ENCODE peak calls at places on chromosomes 2 and 18, in eight cellular contexts. One of them, this sample, is unnamed.

GRCh38 chr2:85811173-85811849 is 57.5 kb downstream of the ATOH8 start:
- DNase-seq in dermis microvascular lymphatic vessel endothelial cell: no peak
- DNase-seq in central memory CD4-positive, alpha-beta T cell: no peak
- DNase-seq in mesenteric fat pad: no peak
- DNase-seq in NCI-H1436: no peak
- DNase-seq in nucleus accumbens: no peak
- DNase-seq in GOT3: no peak
- DNase-seq in NT2/D1: no peak
- DNase-seq in this sample: no peak

GRCh38 chr2:173075056-173075780 is 428 bp upstream of the MAP3K20 start:
- DNase-seq in NT2/D1: no peak
- DNase-seq in NCI-H1436: no peak
- DNase-seq in central memory CD4-positive, alpha-beta T cell: no peak
- DNase-seq in GOT3: no peak
- DNase-seq in nucleus accumbens: no peak
- DNase-seq in dermis microvascular lymphatic vessel endothelial cell: no peak
- DNase-seq in mesenteric fat pad: no peak
- DNase-seq in this sample: no peak

GRCh38 chr2:237209885-237210284 is 124.2 kb downstream of the COPS8 start:
- DNase-seq in GOT3: no peak
- DNase-seq in central memory CD4-positive, alpha-beta T cell: no peak
- DNase-seq in NT2/D1: no peak
- DNase-seq in dermis microvascular lymphatic vessel endothelial cell: no peak
- DNase-seq in mesenteric fat pad: no peak
- DNase-seq in nucleus accumbens: no peak
- DNase-seq in NCI-H1436: no peak
- DNase-seq in this sample: no peak

GRCh38 chr2:232541961-232542714 is 2.6 kb downstream of the CHRNG start:
- DNase-seq in GOT3: no peak
- DNase-seq in nucleus accumbens: no peak
- DNase-seq in NT2/D1: no peak
- DNase-seq in dermis microvascular lymphatic vessel endothelial cell: no peak
- DNase-seq in mesenteric fat pad: peak
- DNase-seq in NCI-H1436: no peak
- DNase-seq in central memory CD4-positive, alpha-beta T cell: no peak
- DNase-seq in this sample: no peak

GRCh38 chr2:49978341-49978740 is 824.0 kb upstream of the FSHR start:
- DNase-seq in dermis microvascular lymphatic vessel endothelial cell: no peak
- DNase-seq in mesenteric fat pad: no peak
- DNase-seq in nucleus accumbens: no peak
- DNase-seq in central memory CD4-positive, alpha-beta T cell: no peak
- DNase-seq in GOT3: no peak
- DNase-seq in NT2/D1: no peak
- DNase-seq in NCI-H1436: no peak
- DNase-seq in this sample: no peak

GRCh38 chr2:238864207-238865014 is 16.5 kb downstream of the TWIST2 start:
- DNase-seq in central memory CD4-positive, alpha-beta T cell: no peak
- DNase-seq in nucleus accumbens: no peak
- DNase-seq in NCI-H1436: no peak
- DNase-seq in dermis microvascular lymphatic vessel endothelial cell: peak
- DNase-seq in NT2/D1: peak
- DNase-seq in GOT3: peak
- DNase-seq in mesenteric fat pad: peak
- DNase-seq in this sample: no peak

GRCh38 chr2:55150834-55151233 is 81.3 kb downstream of the CLHC1 start:
- DNase-seq in mesenteric fat pad: no peak
- DNase-seq in nucleus accumbens: no peak
- DNase-seq in GOT3: no peak
- DNase-seq in NCI-H1436: no peak
- DNase-seq in dermis microvascular lymphatic vessel endothelial cell: no peak
- DNase-seq in central memory CD4-positive, alpha-beta T cell: no peak
- DNase-seq in NT2/D1: no peak
- DNase-seq in this sample: no peak

GRCh38 chr18:9712130-9712577 is 4.1 kb downstream of the RAB31 start:
- DNase-seq in GOT3: no peak
- DNase-seq in NCI-H1436: no peak
- DNase-seq in dermis microvascular lymphatic vessel endothelial cell: no peak
- DNase-seq in NT2/D1: no peak
- DNase-seq in nucleus accumbens: no peak
- DNase-seq in central memory CD4-positive, alpha-beta T cell: no peak
- DNase-seq in mesenteric fat pad: peak
- DNase-seq in this sample: no peak

GRCh38 chr2:71687412-71687811 is 234.1 kb downstream of the DYSF start:
- DNase-seq in nucleus accumbens: no peak
- DNase-seq in GOT3: no peak
- DNase-seq in NT2/D1: no peak
- DNase-seq in dermis microvascular lymphatic vessel endothelial cell: no peak
- DNase-seq in mesenteric fat pad: peak
- DNase-seq in NCI-H1436: no peak
- DNase-seq in central memory CD4-positive, alpha-beta T cell: no peak
- DNase-seq in this sample: no peak

GRCh38 chr18:12420831-12421421 is 13.2 kb downstream of the PRELID3A start:
- DNase-seq in dermis microvascular lymphatic vessel endothelial cell: no peak
- DNase-seq in central memory CD4-positive, alpha-beta T cell: no peak
- DNase-seq in GOT3: no peak
- DNase-seq in nucleus accumbens: peak
- DNase-seq in NCI-H1436: peak
- DNase-seq in NT2/D1: no peak
- DNase-seq in mesenteric fat pad: no peak
- DNase-seq in this sample: no peak

GRCh38 chr2:239826786-239827510 is 198.2 kb downstream of the NDUFA10 start:
- DNase-seq in nucleus accumbens: no peak
- DNase-seq in NCI-H1436: no peak
- DNase-seq in dermis microvascular lymphatic vessel endothelial cell: peak
- DNase-seq in GOT3: no peak
- DNase-seq in NT2/D1: no peak
- DNase-seq in mesenteric fat pad: peak
- DNase-seq in central memory CD4-positive, alpha-beta T cell: no peak
- DNase-seq in this sample: no peak

GRCh38 chr18:62590799-62591640 is 68.2 kb downstream of the ZCCHC2 start:
- DNase-seq in NCI-H1436: no peak
- DNase-seq in nucleus accumbens: no peak
- DNase-seq in GOT3: no peak
- DNase-seq in central memory CD4-positive, alpha-beta T cell: no peak
- DNase-seq in NT2/D1: no peak
- DNase-seq in mesenteric fat pad: no peak
- DNase-seq in dermis microvascular lymphatic vessel endothelial cell: no peak
- DNase-seq in this sample: no peak

GRCh38 chr2:53021285-53021684 is 746.3 kb upstream of the CHAC2 start:
- DNase-seq in GOT3: no peak
- DNase-seq in central memory CD4-positive, alpha-beta T cell: no peak
- DNase-seq in mesenteric fat pad: no peak
- DNase-seq in NT2/D1: no peak
- DNase-seq in dermis microvascular lymphatic vessel endothelial cell: no peak
- DNase-seq in NCI-H1436: no peak
- DNase-seq in nucleus accumbens: no peak
- DNase-seq in this sample: no peak

GRCh38 chr2:60285476-60286316 is 267.8 kb downstream of the BCL11A start:
- DNase-seq in dermis microvascular lymphatic vessel endothelial cell: no peak
- DNase-seq in mesenteric fat pad: no peak
- DNase-seq in NT2/D1: no peak
- DNase-seq in NCI-H1436: no peak
- DNase-seq in central memory CD4-positive, alpha-beta T cell: no peak
- DNase-seq in nucleus accumbens: no peak
- DNase-seq in GOT3: no peak
- DNase-seq in this sample: no peak

GRCh38 chr2:236731767-236732580 is 162.3 kb downstream of the ACKR3 start:
- DNase-seq in central memory CD4-positive, alpha-beta T cell: no peak
- DNase-seq in NT2/D1: no peak
- DNase-seq in NCI-H1436: no peak
- DNase-seq in dermis microvascular lymphatic vessel endothelial cell: no peak
- DNase-seq in mesenteric fat pad: no peak
- DNase-seq in nucleus accumbens: peak
- DNase-seq in GOT3: no peak
- DNase-seq in this sample: peak

GRCh38 chr2:11810237-11810977 is 64.0 kb downstream of the LPIN1 start:
- DNase-seq in NT2/D1: no peak
- DNase-seq in central memory CD4-positive, alpha-beta T cell: no peak
- DNase-seq in GOT3: no peak
- DNase-seq in dermis microvascular lymphatic vessel endothelial cell: no peak
- DNase-seq in nucleus accumbens: no peak
- DNase-seq in NCI-H1436: no peak
- DNase-seq in mesenteric fat pad: peak
- DNase-seq in this sample: no peak

GRCh38 chr2:112433932-112434730 is 686 bp upstream of the RGPD8 start:
- DNase-seq in central memory CD4-positive, alpha-beta T cell: no peak
- DNase-seq in GOT3: no peak
- DNase-seq in dermis microvascular lymphatic vessel endothelial cell: no peak
- DNase-seq in nucleus accumbens: no peak
- DNase-seq in NCI-H1436: no peak
- DNase-seq in mesenteric fat pad: no peak
- DNase-seq in NT2/D1: no peak
- DNase-seq in this sample: no peak

GRCh38 chr2:108330971-108331370 is 42.3 kb downstream of the SULT1C2 start:
- DNase-seq in GOT3: no peak
- DNase-seq in nucleus accumbens: no peak
- DNase-seq in NT2/D1: no peak
- DNase-seq in mesenteric fat pad: no peak
- DNase-seq in central memory CD4-positive, alpha-beta T cell: no peak
- DNase-seq in NCI-H1436: no peak
- DNase-seq in dermis microvascular lymphatic vessel endothelial cell: no peak
- DNase-seq in this sample: no peak

GRCh38 chr2:38709515-38710194 is 41.5 kb downstream of the SRSF7 start:
- DNase-seq in nucleus accumbens: no peak
- DNase-seq in central memory CD4-positive, alpha-beta T cell: peak
- DNase-seq in mesenteric fat pad: no peak
- DNase-seq in NCI-H1436: no peak
- DNase-seq in GOT3: no peak
- DNase-seq in dermis microvascular lymphatic vessel endothelial cell: no peak
- DNase-seq in NT2/D1: no peak
- DNase-seq in this sample: no peak

GRCh38 chr2:102072741-102073140 is 69.8 kb upstream of the IL1R1 start:
- DNase-seq in NT2/D1: no peak
- DNase-seq in nucleus accumbens: no peak
- DNase-seq in mesenteric fat pad: no peak
- DNase-seq in GOT3: no peak
- DNase-seq in dermis microvascular lymphatic vessel endothelial cell: no peak
- DNase-seq in central memory CD4-positive, alpha-beta T cell: no peak
- DNase-seq in NCI-H1436: no peak
- DNase-seq in this sample: no peak

GRCh38 chr18:22451796-22452195 is 34.1 kb upstream of the CTAGE1 start:
- DNase-seq in dermis microvascular lymphatic vessel endothelial cell: no peak
- DNase-seq in nucleus accumbens: no peak
- DNase-seq in NCI-H1436: no peak
- DNase-seq in central memory CD4-positive, alpha-beta T cell: no peak
- DNase-seq in NT2/D1: no peak
- DNase-seq in mesenteric fat pad: no peak
- DNase-seq in GOT3: no peak
- DNase-seq in this sample: no peak

GRCh38 chr2:71457959-71458322 is 4.6 kb downstream of the DYSF start:
- DNase-seq in central memory CD4-positive, alpha-beta T cell: no peak
- DNase-seq in dermis microvascular lymphatic vessel endothelial cell: no peak
- DNase-seq in GOT3: no peak
- DNase-seq in nucleus accumbens: no peak
- DNase-seq in NCI-H1436: no peak
- DNase-seq in NT2/D1: no peak
- DNase-seq in mesenteric fat pad: no peak
- DNase-seq in this sample: no peak

GRCh38 chr18:54558609-54559585 is 32.1 kb upstream of the DYNAP start:
- DNase-seq in NT2/D1: no peak
- DNase-seq in nucleus accumbens: no peak
- DNase-seq in NCI-H1436: no peak
- DNase-seq in mesenteric fat pad: no peak
- DNase-seq in dermis microvascular lymphatic vessel endothelial cell: peak
- DNase-seq in GOT3: no peak
- DNase-seq in central memory CD4-positive, alpha-beta T cell: peak
- DNase-seq in this sample: no peak

GRCh38 chr2:42098571-42099430 is 51.0 kb downstream of the PKDCC start:
- DNase-seq in mesenteric fat pad: no peak
- DNase-seq in dermis microvascular lymphatic vessel endothelial cell: no peak
- DNase-seq in NCI-H1436: no peak
- DNase-seq in central memory CD4-positive, alpha-beta T cell: no peak
- DNase-seq in GOT3: no peak
- DNase-seq in NT2/D1: no peak
- DNase-seq in nucleus accumbens: no peak
- DNase-seq in this sample: peak

GRCh38 chr2:134466141-134466540 is 212.3 kb downstream of the MGAT5 start:
- DNase-seq in nucleus accumbens: peak
- DNase-seq in central memory CD4-positive, alpha-beta T cell: no peak
- DNase-seq in NCI-H1436: peak
- DNase-seq in mesenteric fat pad: peak
- DNase-seq in GOT3: no peak
- DNase-seq in NT2/D1: peak
- DNase-seq in dermis microvascular lymphatic vessel endothelial cell: peak
- DNase-seq in this sample: no peak

GRCh38 chr18:30409120-30409519 is 633.4 kb downstream of the DSC3 start:
- DNase-seq in dermis microvascular lymphatic vessel endothelial cell: no peak
- DNase-seq in NT2/D1: no peak
- DNase-seq in mesenteric fat pad: no peak
- DNase-seq in NCI-H1436: no peak
- DNase-seq in central memory CD4-positive, alpha-beta T cell: no peak
- DNase-seq in nucleus accumbens: no peak
- DNase-seq in GOT3: no peak
- DNase-seq in this sample: no peak

GRCh38 chr2:204505946-204506345 is 39.3 kb upstream of the PARD3B start:
- DNase-seq in dermis microvascular lymphatic vessel endothelial cell: no peak
- DNase-seq in central memory CD4-positive, alpha-beta T cell: no peak
- DNase-seq in nucleus accumbens: no peak
- DNase-seq in NT2/D1: no peak
- DNase-seq in NCI-H1436: no peak
- DNase-seq in GOT3: no peak
- DNase-seq in mesenteric fat pad: no peak
- DNase-seq in this sample: no peak

GRCh38 chr2:6654279-6654678 is 211.4 kb downstream of the CMPK2 start:
- DNase-seq in mesenteric fat pad: no peak
- DNase-seq in central memory CD4-positive, alpha-beta T cell: no peak
- DNase-seq in GOT3: no peak
- DNase-seq in NCI-H1436: no peak
- DNase-seq in nucleus accumbens: no peak
- DNase-seq in dermis microvascular lymphatic vessel endothelial cell: no peak
- DNase-seq in NT2/D1: no peak
- DNase-seq in this sample: no peak

GRCh38 chr2:220263300-220263699 is 635.9 kb downstream of the SLC4A3 start:
- DNase-seq in nucleus accumbens: no peak
- DNase-seq in dermis microvascular lymphatic vessel endothelial cell: no peak
- DNase-seq in mesenteric fat pad: no peak
- DNase-seq in central memory CD4-positive, alpha-beta T cell: no peak
- DNase-seq in GOT3: no peak
- DNase-seq in NCI-H1436: no peak
- DNase-seq in NT2/D1: no peak
- DNase-seq in this sample: no peak

GRCh38 chr2:138536302-138536701 is 34.7 kb downstream of the SPOPL start:
- DNase-seq in NT2/D1: peak
- DNase-seq in mesenteric fat pad: no peak
- DNase-seq in nucleus accumbens: no peak
- DNase-seq in dermis microvascular lymphatic vessel endothelial cell: no peak
- DNase-seq in GOT3: no peak
- DNase-seq in central memory CD4-positive, alpha-beta T cell: no peak
- DNase-seq in NCI-H1436: no peak
- DNase-seq in this sample: no peak

GRCh38 chr2:227325824-227326195 is 759 bp downstream of the MFF start:
- DNase-seq in central memory CD4-positive, alpha-beta T cell: no peak
- DNase-seq in GOT3: no peak
- DNase-seq in nucleus accumbens: peak
- DNase-seq in NCI-H1436: no peak
- DNase-seq in dermis microvascular lymphatic vessel endothelial cell: no peak
- DNase-seq in NT2/D1: peak
- DNase-seq in mesenteric fat pad: no peak
- DNase-seq in this sample: peak

GRCh38 chr18:63511285-63511684 is 30.9 kb upstream of the SERPINB12 start:
- DNase-seq in nucleus accumbens: no peak
- DNase-seq in dermis microvascular lymphatic vessel endothelial cell: no peak
- DNase-seq in central memory CD4-positive, alpha-beta T cell: no peak
- DNase-seq in NCI-H1436: no peak
- DNase-seq in GOT3: no peak
- DNase-seq in mesenteric fat pad: no peak
- DNase-seq in NT2/D1: peak
- DNase-seq in this sample: peak

GRCh38 chr2:70104231-70105111 is 17.2 kb downstream of the PCBP1 start:
- DNase-seq in GOT3: no peak
- DNase-seq in mesenteric fat pad: peak
- DNase-seq in dermis microvascular lymphatic vessel endothelial cell: no peak
- DNase-seq in central memory CD4-positive, alpha-beta T cell: no peak
- DNase-seq in NCI-H1436: no peak
- DNase-seq in nucleus accumbens: peak
- DNase-seq in NT2/D1: no peak
- DNase-seq in this sample: peak

GRCh38 chr2:236498369-236498768 is 71.3 kb upstream of the ACKR3 start:
- DNase-seq in NCI-H1436: no peak
- DNase-seq in mesenteric fat pad: no peak
- DNase-seq in dermis microvascular lymphatic vessel endothelial cell: no peak
- DNase-seq in GOT3: no peak
- DNase-seq in NT2/D1: no peak
- DNase-seq in nucleus accumbens: no peak
- DNase-seq in central memory CD4-positive, alpha-beta T cell: no peak
- DNase-seq in this sample: peak

This sample was measured in midbrain.